ENCODE peak calls at places on chromosomes 5 and 9, in eight cellular contexts. E, X, C, I, N, G, O and Q are unnamed samples.
A peak's percentile ranks its signal among the peaks of the same experiment; 100 is the strongest.

GRCh38 chr5:115949096-115949495 is 13.2 kb upstream of the LVRN start:
- DNase-seq in G (no peak), I (no peak), O (no peak), C (no peak), N (no peak), X (peak; percentile 85), E (no peak), Q (no peak)

GRCh38 chr5:127840809-127841208 is 137.6 kb downstream of the CCDC192 start:
- DNase-seq in X (no peak), I (no peak), N (no peak), G (no peak), C (no peak), E (no peak), O (no peak), Q (no peak)

GRCh38 chr5:60701317-60701988 is 1.5 kb upstream of the DEPDC1B start:
- DNase-seq in C (no peak), O (no peak), N (peak; percentile 10), I (no peak), E (no peak), G (peak; percentile 2), X (peak; percentile 18), Q (no peak)

GRCh38 chr5:144318011-144318410 is 147.3 kb downstream of the KCTD16 start:
- DNase-seq in G (no peak), E (no peak), N (no peak), I (no peak), O (no peak), C (no peak), X (no peak), Q (no peak)

GRCh38 chr5:142684508-142685031 is 1.3 kb downstream of the FGF1 start:
- DNase-seq in C (no peak), I (no peak), G (no peak), O (peak; percentile 97), N (no peak), E (no peak), X (no peak), Q (no peak)

GRCh38 chr9:93451762-93452709 is 551 bp downstream of the FAM120A start:
- DNase-seq in O (no peak), X (peak; percentile 64), C (peak; percentile 66), N (peak; percentile 51), I (peak; percentile 82), G (peak; percentile 59), E (peak; percentile 52), Q (no peak)

GRCh38 chr9:86549434-86549833 is 195.2 kb upstream of the TUT7 start:
- DNase-seq in X (peak; percentile 89), I (no peak), N (no peak), E (peak; percentile 81), G (no peak), O (no peak), C (no peak), Q (no peak)

GRCh38 chr5:159294921-159295320 is 31.8 kb downstream of the UBLCP1 start:
- DNase-seq in I (no peak), G (no peak), X (no peak), E (no peak), C (no peak), N (no peak), O (no peak), Q (no peak)

GRCh38 chr9:126860757-126861466 is 473 bp downstream of the ZBTB34 start:
- DNase-seq in O (no peak), C (peak; percentile 51), X (peak; percentile 22), G (no peak), E (peak; percentile 30), N (peak; percentile 22), I (peak; percentile 65), Q (peak; percentile 30)

GRCh38 chr5:1006656-1007071 is 1.9 kb upstream of the NKD2 start:
- DNase-seq in N (no peak), C (no peak), E (no peak), G (no peak), O (no peak), X (no peak), I (peak; percentile 61), Q (peak; percentile 9)

GRCh38 chr5:113361701-113362100 is 73.1 kb downstream of the TSSK1B start:
- DNase-seq in C (peak; percentile 52), X (no peak), N (no peak), G (no peak), I (no peak), O (no peak), E (no peak), Q (no peak)

GRCh38 chr9:693460-694390 is 147.8 kb upstream of the DMRT1 start:
- DNase-seq in C (no peak), I (no peak), E (peak; percentile 89), G (no peak), X (peak; percentile 81), N (peak; percentile 8), O (peak; percentile 88), Q (no peak)

GRCh38 chr5:137370096-137370495 is 129.0 kb downstream of the SPOCK1 start:
- DNase-seq in E (no peak), I (no peak), N (no peak), O (no peak), X (no peak), C (no peak), G (no peak), Q (no peak)

GRCh38 chr5:106649031-106649430 is 1021.7 kb downstream of the EFNA5 start:
- DNase-seq in G (no peak), N (no peak), I (no peak), E (no peak), O (peak; percentile 67), X (no peak), C (no peak), Q (no peak)

GRCh38 chr5:112210430-112211005 is 208.6 kb downstream of the EPB41L4A start:
- DNase-seq in O (peak; percentile 67), X (peak; percentile 38), E (peak; percentile 41), I (no peak), G (peak; percentile 23), C (no peak), N (no peak), Q (no peak)

GRCh38 chr5:16568875-16569580 is 47.8 kb downstream of the RETREG1 start:
- DNase-seq in E (no peak), O (peak; percentile 98), I (no peak), C (no peak), X (peak; percentile 20), G (peak; percentile 56), N (no peak), Q (no peak)

GRCh38 chr5:65062684-65063083 is 294.0 kb downstream of the CWC27 start:
- DNase-seq in C (no peak), I (no peak), N (no peak), O (no peak), X (peak; percentile 74), E (peak; percentile 95), G (no peak), Q (no peak)

GRCh38 chr5:166127766-166128565 is 2163.5 kb upstream of the WWC1 start:
- DNase-seq in N (no peak), X (no peak), I (no peak), G (no peak), C (no peak), O (no peak), E (no peak), Q (no peak)

GRCh38 chr9:120402741-120403542 is 177.0 kb downstream of the CDK5RAP2 start:
- DNase-seq in G (no peak), I (no peak), N (no peak), O (no peak), X (peak; percentile 99), C (no peak), E (peak; percentile 90), Q (no peak)

GRCh38 chr9:117278020-117278419 is 136.8 kb downstream of the ASTN2 start:
- DNase-seq in E (no peak), I (no peak), N (no peak), C (no peak), G (no peak), O (no peak), X (no peak), Q (no peak)

GRCh38 chr9:18492612-18493011 is 18.7 kb downstream of the ADAMTSL1 start:
- DNase-seq in N (no peak), G (no peak), C (no peak), O (no peak), X (peak; percentile 51), E (no peak), I (no peak), Q (no peak)

GRCh38 chr5:119435436-119436132 is 16.7 kb upstream of the HSD17B4 start:
- DNase-seq in I (peak; percentile 88), X (peak; percentile 65), N (peak; percentile 76), O (no peak), C (peak; percentile 78), G (no peak), E (peak; percentile 61), Q (peak; percentile 81)

GRCh38 chr5:82334856-82335255 is 56.7 kb upstream of the RPS23 start:
- DNase-seq in I (no peak), X (peak; percentile 92), G (no peak), O (no peak), C (no peak), E (peak; percentile 93), N (no peak), Q (no peak)

GRCh38 chr9:133994359-133995011 is 2.4 kb upstream of the VAV2 start:
- DNase-seq in I (peak; percentile 92), C (peak; percentile 86), O (peak; percentile 50), E (peak; percentile 66), G (peak; percentile 67), N (peak; percentile 66), X (peak; percentile 49), Q (peak; percentile 83)

GRCh38 chr5:442335-443238 is at the start of gene EXOC3:
- DNase-seq in O (peak; percentile 42), E (peak; percentile 68), G (peak; percentile 61), I (peak; percentile 92), C (peak; percentile 74), X (peak; percentile 64), N (peak; percentile 74), Q (peak; percentile 70)

GRCh38 chr9:83533296-83533695 is 4.9 kb downstream of the FRMD3 start:
- DNase-seq in G (no peak), X (no peak), C (no peak), I (no peak), O (no peak), N (no peak), E (no peak), Q (no peak)

GRCh38 chr5:173625261-173625660 is 8.8 kb upstream of the BOD1 start:
- DNase-seq in N (no peak), O (no peak), G (no peak), I (no peak), C (no peak), E (no peak), X (no peak), Q (no peak)

GRCh38 chr5:42949348-42950090 is 90.6 kb downstream of the ANXA2R start:
- DNase-seq in C (no peak), I (peak; percentile 86), O (peak; percentile 45), E (peak; percentile 86), X (peak; percentile 84), G (no peak), N (peak; percentile 68), Q (peak; percentile 64)

GRCh38 chr5:172745836-172746235 is 25.2 kb downstream of the DUSP1 start:
- DNase-seq in C (no peak), E (no peak), N (no peak), O (no peak), X (no peak), G (no peak), I (no peak), Q (no peak)